ENCODE peak calls at places on chromosomes 16 and 17, in seven cellular contexts. M, N, G, F, Q, W and I are unnamed samples.

GRCh38 chr17:58300336-58300735 is 19.6 kb upstream of the MPO start:
- DNase-seq in N (peak), M (no peak), G (no peak), W (no peak), Q (no peak), F (no peak), I (no peak)

GRCh38 chr17:42895185-42895555 is 5.4 kb upstream of the G6PC1 start:
- DNase-seq in F (no peak), M (peak), G (peak), W (peak), Q (no peak), N (no peak), I (no peak)

GRCh38 chr17:29145289-29146058 is 34.7 kb downstream of the MYO18A start:
- DNase-seq in N (peak), W (peak), M (peak), F (peak), Q (peak), G (peak), I (peak)

GRCh38 chr17:13888043-13888442 is 181.3 kb upstream of the COX10 start:
- DNase-seq in Q (no peak), M (no peak), W (no peak), G (peak), F (no peak), N (no peak), I (peak)

GRCh38 chr17:5203908-5204294 is 12.2 kb upstream of the ZNF594 start:
- DNase-seq in M (no peak), W (no peak), F (no peak), N (no peak), Q (no peak), G (no peak), I (no peak)

GRCh38 chr17:28368915-28369683 is 1.0 kb downstream of the VTN start:
- DNase-seq in N (no peak), G (no peak), F (no peak), M (no peak), Q (no peak), W (no peak), I (no peak)

GRCh38 chr16:49856741-49857330 is 924 bp upstream of the ZNF423 start:
- DNase-seq in W (peak), Q (no peak), M (peak), N (no peak), F (no peak), G (peak), I (peak)

GRCh38 chr16:80014241-80014939 is 413.9 kb upstream of the MAF start:
- DNase-seq in M (no peak), Q (peak), F (no peak), N (no peak), G (no peak), W (no peak), I (no peak)

GRCh38 chr16:77898671-77899211 is 110.4 kb downstream of the VAT1L start:
- DNase-seq in G (no peak), M (no peak), N (no peak), F (no peak), W (no peak), Q (peak), I (no peak)

GRCh38 chr16:58399718-58400633 is 7.7 kb downstream of the GINS3 start:
- DNase-seq in Q (no peak), N (no peak), F (no peak), G (no peak), M (no peak), W (no peak), I (no peak)

GRCh38 chr16:73356401-73357079 is 308.6 kb upstream of the ZFHX3 start:
- DNase-seq in G (no peak), Q (no peak), N (no peak), F (no peak), M (no peak), W (no peak), I (no peak)

GRCh38 chr16:67246081-67246944 is 968 bp downstream of the FHOD1 start:
- DNase-seq in N (no peak), W (peak), G (peak), M (peak), F (no peak), Q (peak), I (peak)

GRCh38 chr16:19595043-19595767 is 39.7 kb downstream of the VPS35L start:
- DNase-seq in G (peak), N (no peak), Q (no peak), W (peak), M (peak), F (no peak), I (peak)

GRCh38 chr17:58032691-58033415 is 25.8 kb upstream of the SRSF1 start:
- DNase-seq in G (no peak), Q (no peak), N (no peak), F (no peak), W (no peak), M (no peak), I (no peak)

GRCh38 chr16:50599494-50599893 is 51.3 kb downstream of the NKD1 start:
- DNase-seq in G (no peak), M (no peak), Q (no peak), N (no peak), W (no peak), F (no peak), I (peak)

GRCh38 chr17:80981062-80981902 is 10.4 kb upstream of the CHMP6 start:
- DNase-seq in G (no peak), Q (no peak), F (peak), M (peak), N (peak), W (no peak), I (no peak)

GRCh38 chr17:3043737-3044365 is 19.6 kb downstream of the OR1D5 start:
- DNase-seq in Q (no peak), W (no peak), G (no peak), N (peak), M (no peak), F (no peak), I (no peak)

GRCh38 chr17:76515291-76515949 is 14.2 kb upstream of the RHBDF2 start:
- DNase-seq in M (peak), Q (no peak), N (peak), W (no peak), G (peak), F (peak), I (no peak)